ENCODE peak calls at places on chromosomes 13 and 19, in nine cellular contexts. Q, O, V, R, U, G, N, A and D are unnamed samples. For H3K9me3, the result is how much of the 10 kb centered on the place peaks cover.

GRCh38 chr13:113855931-113856715 is 7.8 kb downstream of the GAS6 start:
- DNase-seq in O (no peak), Q (peak), G (no peak), U (no peak), A (no peak), R (no peak), V (no peak), N (peak), D (no peak)

GRCh38 chr19:11375143-11375948 is 880 bp downstream of the SWSAP1 start:
- DNase-seq in U (peak), O (peak), Q (peak), A (peak), V (peak), N (peak), R (no peak), G (peak), D (no peak)

GRCh38 chr19:16922949-16923348 is 34.1 kb downstream of the F2RL3 start:
- DNase-seq in Q (no peak), R (no peak), O (no peak), A (peak), G (no peak), N (no peak), V (no peak), U (no peak), D (no peak)

GRCh38 chr13:106530209-106530906 is 5.1 kb downstream of the EFNB2 start:
- DNase-seq in A (no peak), R (no peak), V (no peak), Q (no peak), N (no peak), U (no peak), O (no peak), G (peak), D (no peak)

GRCh38 chr13:39496487-39496998 is 106.5 kb downstream of the LHFPL6 start:
- DNase-seq in V (no peak), Q (no peak), U (no peak), N (no peak), A (no peak), G (no peak), R (no peak), O (no peak), D (no peak)

GRCh38 chr13:76533251-76533650 is 353.0 kb downstream of the KCTD12 start:
- DNase-seq in R (no peak), N (no peak), U (no peak), O (no peak), V (no peak), Q (no peak), A (no peak), G (no peak), D (no peak)

GRCh38 chr13:59120297-59120843 is 1043.4 kb downstream of the DIAPH3 start:
- DNase-seq in Q (no peak), G (no peak), R (no peak), A (no peak), N (no peak), U (no peak), V (no peak), O (no peak), D (no peak)

GRCh38 chr19:50553134-50553703 is 15.0 kb downstream of the LRRC4B start:
- DNase-seq in U (no peak), N (no peak), G (no peak), O (no peak), V (no peak), R (no peak), Q (no peak), A (no peak), D (no peak)

GRCh38 chr13:89695343-89696257 is 1651.9 kb upstream of the MIR17HG start:
- DNase-seq in G (peak), R (peak), U (peak), A (no peak), V (peak), Q (no peak), N (peak), O (no peak), D (peak)

GRCh38 chr19:7500811-7501450 is 12.1 kb upstream of the PEX11G start:
- DNase-seq in R (peak), A (no peak), U (peak), G (peak), V (peak), N (peak), Q (peak), O (no peak), D (no peak)

GRCh38 chr13:18947376-18947977 is 234.1 kb downstream of the TUBA3C start:
- DNase-seq in Q (no peak), U (no peak), V (no peak), R (no peak), N (no peak), A (no peak), O (no peak), G (no peak), D (no peak)
- H3K9me3 ChIP-seq in Q (under half), U (under half), V (under half), R (under half), N (half or more), A (under half), O (under half), G (under half), D (under half)

DNA sequence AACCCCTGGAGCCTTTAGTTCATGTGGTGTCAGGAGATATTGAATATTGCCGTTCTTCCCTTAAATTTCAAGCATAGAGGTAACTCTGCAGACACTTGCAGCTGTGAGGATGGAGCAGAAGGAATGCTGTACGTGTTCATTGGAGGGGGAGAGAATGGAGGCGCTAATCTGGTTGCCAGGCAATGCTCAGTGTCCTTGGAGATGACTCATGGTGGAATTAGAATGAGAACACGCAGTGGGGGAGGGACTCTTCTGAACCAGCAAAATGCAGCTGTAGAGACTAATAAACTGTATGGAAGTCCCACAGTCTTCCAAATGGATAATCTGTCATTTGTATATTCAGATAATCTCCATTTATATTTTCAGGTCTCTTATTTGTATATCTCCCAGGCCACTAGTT is 20.9 kb upstream of the ZNF835 start:
- DNase-seq in O (no peak), Q (no peak), V (no peak), N (no peak), U (no peak), R (no peak), G (no peak), A (no peak), D (no peak)
- H3K9me3 ChIP-seq in O (under half), Q (under half), V (under half), N (half or more), U (under half), R (half or more), G (under half), A (under half), D (under half)

DNA sequence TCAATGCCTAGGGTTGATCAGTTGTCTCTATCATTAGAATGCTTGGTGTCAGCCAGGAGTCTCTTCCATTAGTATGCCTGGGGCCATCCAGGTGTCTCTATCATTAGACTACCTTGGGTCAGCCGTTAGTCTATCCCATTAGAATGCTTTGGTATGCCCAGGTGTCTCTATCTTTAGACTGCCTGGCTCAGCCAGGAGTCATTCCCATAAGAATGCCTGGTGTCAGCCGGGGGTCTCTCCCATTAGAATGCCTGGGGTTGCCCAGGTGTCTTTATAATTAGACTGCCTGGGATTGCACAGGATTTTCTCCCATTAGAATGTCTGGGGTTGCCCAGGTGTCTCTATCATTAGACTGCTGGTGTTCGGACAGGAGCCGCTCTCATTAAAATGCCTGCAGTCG is 1442.9 kb downstream of the UQCRFS1 start:
- DNase-seq in N (no peak), U (no peak), V (no peak), O (no peak), G (no peak), R (no peak), Q (no peak), A (no peak), D (no peak)
- H3K9me3 ChIP-seq in N (under half), U (under half), V (under half), O (under half), G (under half), R (half or more), Q (under half), A (under half), D (under half)

DNA sequence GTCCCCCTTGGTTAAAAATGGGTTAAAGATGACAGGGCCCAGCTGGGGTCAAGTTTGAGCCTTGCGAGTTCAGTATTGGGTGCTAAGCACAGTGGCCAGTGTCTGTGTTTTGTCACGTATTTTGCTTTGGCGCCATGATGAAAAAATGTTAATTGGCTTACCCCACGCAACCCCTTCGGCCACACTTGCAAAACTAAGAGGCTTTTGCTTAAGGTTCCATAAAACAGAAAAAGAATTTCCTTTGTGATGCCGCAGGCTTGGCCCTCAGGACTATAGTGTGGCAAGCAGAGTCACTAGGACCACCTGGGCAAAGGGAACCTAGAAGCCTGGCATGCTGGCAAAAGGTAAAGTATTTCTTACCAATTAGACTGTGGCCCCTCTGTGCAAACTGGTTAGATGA is 20.7 kb downstream of the DPRX start:
- DNase-seq in R (no peak), V (no peak), U (no peak), G (no peak), O (no peak), Q (no peak), N (no peak), A (no peak), D (no peak)
- H3K9me3 ChIP-seq in R (half or more), V (under half), U (under half), G (under half), O (under half), Q (under half), N (under half), A (under half), D (under half)

GRCh38 chr13:91381371-91381770 is 17.1 kb upstream of the GPC5 start:
- DNase-seq in O (no peak), V (peak), A (no peak), G (peak), R (no peak), U (no peak), Q (no peak), N (no peak), D (no peak)

GRCh38 chr13:91389186-91389585 is 9.2 kb upstream of the GPC5 start:
- DNase-seq in N (no peak), R (no peak), G (no peak), V (no peak), U (no peak), Q (no peak), O (no peak), A (no peak), D (no peak)

GRCh38 chr13:91383836-91384235 is 14.6 kb upstream of the GPC5 start:
- DNase-seq in O (no peak), G (no peak), N (no peak), Q (no peak), R (no peak), V (no peak), A (no peak), U (no peak), D (no peak)

DNA sequence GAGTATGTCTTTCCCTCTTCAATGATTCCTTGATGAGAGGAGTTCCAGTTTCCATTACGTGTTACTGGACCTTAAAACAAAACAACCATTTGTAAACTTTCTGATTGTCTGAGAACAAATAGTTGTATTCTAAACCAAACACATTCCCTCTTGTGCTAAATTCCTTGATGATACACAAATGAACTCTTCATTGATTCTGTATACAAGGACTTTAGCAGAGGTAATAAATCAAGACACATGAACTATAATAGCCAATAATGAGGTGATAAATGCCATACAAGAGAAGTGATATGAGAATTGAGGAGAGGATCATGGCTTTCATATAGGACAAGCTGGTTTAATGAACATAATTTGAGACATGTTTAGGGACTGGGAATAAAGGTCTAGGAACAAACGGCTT is 13.5 kb upstream of the GPC5 start:
- DNase-seq in U (no peak), R (no peak), O (no peak), G (no peak), Q (no peak), A (no peak), V (no peak), N (no peak), D (no peak)
- H3K9me3 ChIP-seq in U (under half), R (under half), O (under half), G (under half), Q (under half), A (under half), V (under half), N (under half), D (under half)

GRCh38 chr19:58296086-58296485 is 9.1 kb upstream of the ERVK3-1 start:
- DNase-seq in O (no peak), N (no peak), R (no peak), A (no peak), V (no peak), G (no peak), U (no peak), Q (no peak), D (no peak)
- H3K9me3 ChIP-seq in O (under half), N (under half), R (half or more), A (half or more), V (under half), G (under half), U (under half), Q (under half), D (under half)

DNA sequence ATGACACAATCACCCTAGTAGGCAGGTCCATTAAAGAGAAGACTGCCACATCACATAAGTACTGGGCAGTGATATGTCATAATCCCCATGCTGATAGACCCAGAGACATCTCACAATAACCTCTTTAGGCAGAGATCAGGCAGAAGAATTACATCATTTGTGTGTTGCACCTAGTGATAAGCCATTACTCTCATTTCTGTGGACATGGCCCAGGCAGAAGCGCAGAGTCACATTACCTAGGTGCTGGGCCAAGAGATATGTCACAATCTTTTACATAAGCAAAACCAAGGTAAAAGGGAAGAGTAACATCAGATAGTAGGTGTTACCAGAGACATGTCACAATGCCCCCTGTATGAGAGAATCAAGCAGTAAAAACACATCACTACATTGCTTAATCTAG is 71.9 kb downstream of the ZNF726 start:
- DNase-seq in G (no peak), Q (no peak), V (no peak), A (no peak), U (no peak), R (no peak), N (no peak), O (no peak), D (no peak)
- H3K9me3 ChIP-seq in G (under half), Q (under half), V (under half), A (under half), U (under half), R (under half), N (half or more), O (under half), D (under half)

DNA sequence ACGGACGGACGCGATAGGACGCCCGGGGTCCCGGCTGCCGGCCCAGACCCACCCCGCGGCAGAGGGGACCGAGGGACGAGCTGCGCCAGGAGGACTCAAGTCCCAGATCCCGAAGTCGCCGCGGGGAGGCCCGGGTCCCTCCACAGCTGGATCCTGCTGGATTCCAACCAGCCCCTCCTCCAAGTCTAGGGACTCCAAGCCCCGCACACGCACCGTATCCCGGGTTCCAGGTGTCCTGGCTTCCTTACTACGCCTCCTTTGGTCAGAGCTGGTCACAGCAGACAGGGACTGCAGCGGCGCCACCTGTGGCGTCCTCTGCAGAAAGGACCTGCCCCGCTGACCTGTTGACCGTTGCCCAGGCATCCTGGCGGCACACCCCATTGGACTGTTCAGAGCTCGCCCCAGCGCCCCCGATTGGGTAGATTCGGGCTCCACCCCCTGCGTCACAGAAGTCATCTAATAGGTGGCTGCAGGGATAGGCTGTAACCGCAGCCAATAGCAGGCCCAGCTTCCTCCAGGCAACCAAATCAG is 29.0 kb upstream of the ZNF709 start:
- DNase-seq in Q (no peak), O (no peak), V (no peak), G (no peak), A (peak), U (no peak), N (no peak), R (no peak), D (no peak)
- H3K9me3 ChIP-seq in Q (under half), O (under half), V (under half), G (under half), A (under half), U (under half), N (under half), R (under half), D (under half)

DNA sequence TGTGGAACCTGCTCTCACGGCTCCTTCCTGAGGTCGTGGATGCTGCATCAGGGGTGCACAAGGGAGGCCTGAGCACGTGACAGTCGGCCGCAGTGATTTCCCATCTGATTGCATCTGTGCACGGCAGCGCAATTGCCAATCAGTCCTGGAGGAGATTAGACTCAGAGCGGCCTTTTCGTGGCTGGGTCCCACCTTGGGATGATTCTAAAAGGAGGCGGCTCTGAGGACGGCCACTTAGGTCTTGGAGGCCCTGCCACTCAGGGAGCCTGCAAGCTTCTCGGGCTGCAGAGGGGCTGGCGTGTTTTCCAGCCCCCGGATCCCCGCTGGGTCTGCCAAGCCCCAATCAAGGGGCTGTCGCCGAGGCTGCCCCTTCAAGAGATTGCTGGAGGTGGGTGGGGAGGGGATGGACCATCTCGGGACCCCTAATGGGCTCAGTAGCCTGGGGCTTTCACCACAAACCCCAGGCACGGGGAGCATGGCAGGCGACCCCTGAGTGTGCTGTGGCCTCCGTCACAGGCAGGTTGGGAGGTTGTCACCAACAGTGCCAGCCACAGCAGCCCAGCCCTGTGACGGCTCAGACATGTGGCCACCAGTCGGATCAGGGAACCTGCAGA is 51.6 kb downstream of the SOX1 start:
- DNase-seq in A (peak), V (no peak), Q (no peak), N (no peak), R (no peak), O (no peak), G (no peak), U (peak), D (no peak)
- H3K9me3 ChIP-seq in A (under half), V (under half), Q (under half), N (under half), R (under half), O (under half), G (under half), U (under half), D (under half)